ENCODE peak calls at places on chromosome 5, in five cellular contexts. One of them, this sample, is unnamed.
A peak's percentile ranks its signal among the peaks of the same experiment; 100 is the strongest.

GRCh38 chr5:39014544-39014943 is 59.7 kb downstream of the RICTOR start:
- DNase-seq in activated CD4-positive, alpha-beta memory T cell treated with anti-CD3 and anti-CD28 coated beads, Interleukin-2, amount 10 ng/mL, durations not matched to agents 7 days and 5 days: no peak
- DNase-seq in HCEC 1CT: peak; percentile 96
- DNase-seq in CD8-positive, alpha-beta T cell: no peak
- DNase-seq in GM10248: no peak
- DNase-seq in this sample: no peak

GRCh38 chr5:147887925-147888324 is 9.4 kb downstream of the SCGB3A2 start:
- DNase-seq in CD8-positive, alpha-beta T cell: no peak
- DNase-seq in activated CD4-positive, alpha-beta memory T cell treated with anti-CD3 and anti-CD28 coated beads, Interleukin-2, amount 10 ng/mL, durations not matched to agents 7 days and 5 days: no peak
- DNase-seq in HCEC 1CT: no peak
- DNase-seq in GM10248: no peak
- DNase-seq in this sample: peak; percentile 94

GRCh38 chr5:145887976-145888574 is 15.3 kb upstream of the GRXCR2 start:
- DNase-seq in CD8-positive, alpha-beta T cell: no peak
- DNase-seq in HCEC 1CT: peak; percentile 59
- DNase-seq in GM10248: no peak
- DNase-seq in activated CD4-positive, alpha-beta memory T cell treated with anti-CD3 and anti-CD28 coated beads, Interleukin-2, amount 10 ng/mL, durations not matched to agents 7 days and 5 days: no peak
- DNase-seq in this sample: peak; percentile 68

GRCh38 chr5:6358434-6358820 is 19.9 kb downstream of the MED10 start:
- DNase-seq in GM10248: no peak
- DNase-seq in HCEC 1CT: no peak
- DNase-seq in activated CD4-positive, alpha-beta memory T cell treated with anti-CD3 and anti-CD28 coated beads, Interleukin-2, amount 10 ng/mL, durations not matched to agents 7 days and 5 days: no peak
- DNase-seq in CD8-positive, alpha-beta T cell: no peak
- DNase-seq in this sample: no peak

GRCh38 chr5:132658383-132659302 is 670 bp downstream of the IL13 start:
- DNase-seq in activated CD4-positive, alpha-beta memory T cell treated with anti-CD3 and anti-CD28 coated beads, Interleukin-2, amount 10 ng/mL, durations not matched to agents 7 days and 5 days: no peak
- DNase-seq in CD8-positive, alpha-beta T cell: no peak
- DNase-seq in GM10248: no peak
- DNase-seq in HCEC 1CT: no peak
- DNase-seq in this sample: no peak

GRCh38 chr5:131509811-131510210 is 125.2 kb downstream of the RAPGEF6 start:
- DNase-seq in activated CD4-positive, alpha-beta memory T cell treated with anti-CD3 and anti-CD28 coated beads, Interleukin-2, amount 10 ng/mL, durations not matched to agents 7 days and 5 days: no peak
- DNase-seq in HCEC 1CT: no peak
- DNase-seq in CD8-positive, alpha-beta T cell: no peak
- DNase-seq in GM10248: no peak
- DNase-seq in this sample: no peak

GRCh38 chr5:82349651-82350050 is 71.5 kb upstream of the RPS23 start:
- DNase-seq in activated CD4-positive, alpha-beta memory T cell treated with anti-CD3 and anti-CD28 coated beads, Interleukin-2, amount 10 ng/mL, durations not matched to agents 7 days and 5 days: peak; percentile 47
- DNase-seq in CD8-positive, alpha-beta T cell: peak; percentile 39
- DNase-seq in HCEC 1CT: peak; percentile 13
- DNase-seq in GM10248: no peak
- DNase-seq in this sample: peak; percentile 28

GRCh38 chr5:159181152-159181551 is 28.2 kb downstream of the RNF145 start:
- DNase-seq in HCEC 1CT: no peak
- DNase-seq in CD8-positive, alpha-beta T cell: no peak
- DNase-seq in GM10248: no peak
- DNase-seq in activated CD4-positive, alpha-beta memory T cell treated with anti-CD3 and anti-CD28 coated beads, Interleukin-2, amount 10 ng/mL, durations not matched to agents 7 days and 5 days: no peak
- DNase-seq in this sample: no peak

GRCh38 chr5:74275204-74275992 is 365.1 kb downstream of the ENC1 start:
- DNase-seq in GM10248: no peak
- DNase-seq in CD8-positive, alpha-beta T cell: no peak
- DNase-seq in HCEC 1CT: peak; percentile 37
- DNase-seq in activated CD4-positive, alpha-beta memory T cell treated with anti-CD3 and anti-CD28 coated beads, Interleukin-2, amount 10 ng/mL, durations not matched to agents 7 days and 5 days: no peak
- DNase-seq in this sample: no peak

GRCh38 chr5:55638455-55638854 is 73.7 kb downstream of the SLC38A9 start:
- DNase-seq in GM10248: no peak
- DNase-seq in activated CD4-positive, alpha-beta memory T cell treated with anti-CD3 and anti-CD28 coated beads, Interleukin-2, amount 10 ng/mL, durations not matched to agents 7 days and 5 days: no peak
- DNase-seq in HCEC 1CT: peak; percentile 19
- DNase-seq in CD8-positive, alpha-beta T cell: no peak
- DNase-seq in this sample: peak; percentile 29

GRCh38 chr5:17340816-17341215 is 123.4 kb downstream of the BASP1 start:
- DNase-seq in activated CD4-positive, alpha-beta memory T cell treated with anti-CD3 and anti-CD28 coated beads, Interleukin-2, amount 10 ng/mL, durations not matched to agents 7 days and 5 days: no peak
- DNase-seq in GM10248: no peak
- DNase-seq in CD8-positive, alpha-beta T cell: no peak
- DNase-seq in HCEC 1CT: no peak
- DNase-seq in this sample: no peak

GRCh38 chr5:74167206-74167929 is 473.2 kb downstream of the ENC1 start:
- DNase-seq in activated CD4-positive, alpha-beta memory T cell treated with anti-CD3 and anti-CD28 coated beads, Interleukin-2, amount 10 ng/mL, durations not matched to agents 7 days and 5 days: no peak
- DNase-seq in GM10248: no peak
- DNase-seq in HCEC 1CT: peak; percentile 82
- DNase-seq in CD8-positive, alpha-beta T cell: no peak
- DNase-seq in this sample: peak; percentile 80

GRCh38 chr5:15737036-15737821 is 237.2 kb downstream of the FBXL7 start:
- DNase-seq in activated CD4-positive, alpha-beta memory T cell treated with anti-CD3 and anti-CD28 coated beads, Interleukin-2, amount 10 ng/mL, durations not matched to agents 7 days and 5 days: no peak
- DNase-seq in CD8-positive, alpha-beta T cell: no peak
- DNase-seq in HCEC 1CT: no peak
- DNase-seq in GM10248: no peak
- DNase-seq in this sample: no peak

GRCh38 chr5:142143878-142144277 is 35.3 kb downstream of the NDFIP1 start:
- DNase-seq in HCEC 1CT: peak; percentile 28
- DNase-seq in GM10248: peak; percentile 38
- DNase-seq in activated CD4-positive, alpha-beta memory T cell treated with anti-CD3 and anti-CD28 coated beads, Interleukin-2, amount 10 ng/mL, durations not matched to agents 7 days and 5 days: no peak
- DNase-seq in CD8-positive, alpha-beta T cell: no peak
- DNase-seq in this sample: peak; percentile 50

GRCh38 chr5:53481887-53482716 is 1.7 kb downstream of the FST start:
- DNase-seq in CD8-positive, alpha-beta T cell: peak; percentile 52
- DNase-seq in GM10248: peak; percentile 70
- DNase-seq in activated CD4-positive, alpha-beta memory T cell treated with anti-CD3 and anti-CD28 coated beads, Interleukin-2, amount 10 ng/mL, durations not matched to agents 7 days and 5 days: peak; percentile 73
- DNase-seq in HCEC 1CT: peak; percentile 79
- DNase-seq in this sample: no peak

GRCh38 chr5:145484195-145484594 is 350.9 kb downstream of the PRELID2 start:
- DNase-seq in HCEC 1CT: peak; percentile 86
- DNase-seq in GM10248: no peak
- DNase-seq in activated CD4-positive, alpha-beta memory T cell treated with anti-CD3 and anti-CD28 coated beads, Interleukin-2, amount 10 ng/mL, durations not matched to agents 7 days and 5 days: no peak
- DNase-seq in CD8-positive, alpha-beta T cell: no peak
- DNase-seq in this sample: peak; percentile 67

GRCh38 chr5:138807182-138807581 is 54.0 kb downstream of the CTNNA1 start:
- DNase-seq in HCEC 1CT: no peak
- DNase-seq in GM10248: no peak
- DNase-seq in activated CD4-positive, alpha-beta memory T cell treated with anti-CD3 and anti-CD28 coated beads, Interleukin-2, amount 10 ng/mL, durations not matched to agents 7 days and 5 days: no peak
- DNase-seq in CD8-positive, alpha-beta T cell: no peak
- DNase-seq in this sample: no peak

GRCh38 chr5:94778299-94778698 is 159.8 kb downstream of the SLF1 start:
- DNase-seq in CD8-positive, alpha-beta T cell: no peak
- DNase-seq in GM10248: no peak
- DNase-seq in HCEC 1CT: no peak
- DNase-seq in activated CD4-positive, alpha-beta memory T cell treated with anti-CD3 and anti-CD28 coated beads, Interleukin-2, amount 10 ng/mL, durations not matched to agents 7 days and 5 days: no peak
- DNase-seq in this sample: no peak

GRCh38 chr5:10151656-10152055 is 98.0 kb downstream of the ATPSCKMT start:
- DNase-seq in CD8-positive, alpha-beta T cell: no peak
- DNase-seq in activated CD4-positive, alpha-beta memory T cell treated with anti-CD3 and anti-CD28 coated beads, Interleukin-2, amount 10 ng/mL, durations not matched to agents 7 days and 5 days: no peak
- DNase-seq in HCEC 1CT: peak; percentile 14
- DNase-seq in GM10248: no peak
- DNase-seq in this sample: peak; percentile 28